ENCODE peak calls at places on chromosomes 3 and 15, in ten cellular contexts. One of them, this sample, is unnamed.

GRCh38 chr3:35932995-35933394 is 293.7 kb downstream of the ARPP21 start:
- DNase-seq in osteocyte: no peak
- DNase-seq in hepatocyte: no peak
- DNase-seq in body of pancreas: no peak
- DNase-seq in B cell: no peak
- DNase-seq in adrenal gland: peak; percentile 11
- DNase-seq in AG04450: peak; percentile 43
- DNase-seq in lower lobe of right lung: no peak
- DNase-seq in brain microvascular endothelial cell: peak; percentile 97
- DNase-seq in endodermal cell: no peak
- DNase-seq in this sample: no peak

GRCh38 chr15:32646304-32646703 is 4.8 kb downstream of the SCG5 start:
- DNase-seq in osteocyte: no peak
- DNase-seq in body of pancreas: no peak
- DNase-seq in AG04450: no peak
- DNase-seq in adrenal gland: no peak
- DNase-seq in B cell: no peak
- DNase-seq in brain microvascular endothelial cell: no peak
- DNase-seq in lower lobe of right lung: no peak
- DNase-seq in hepatocyte: no peak
- DNase-seq in endodermal cell: no peak
- DNase-seq in this sample: no peak

GRCh38 chr3:23301817-23302216 is 98.7 kb downstream of the UBE2E2 start:
- DNase-seq in B cell: no peak
- DNase-seq in hepatocyte: no peak
- DNase-seq in adrenal gland: no peak
- DNase-seq in osteocyte: no peak
- DNase-seq in endodermal cell: no peak
- DNase-seq in brain microvascular endothelial cell: no peak
- DNase-seq in lower lobe of right lung: no peak
- DNase-seq in AG04450: no peak
- DNase-seq in body of pancreas: no peak
- DNase-seq in this sample: no peak

GRCh38 chr3:172915911-172916514 is 165.5 kb downstream of the ECT2 start:
- DNase-seq in lower lobe of right lung: no peak
- DNase-seq in body of pancreas: no peak
- DNase-seq in AG04450: no peak
- DNase-seq in B cell: no peak
- DNase-seq in osteocyte: no peak
- DNase-seq in adrenal gland: no peak
- DNase-seq in brain microvascular endothelial cell: no peak
- DNase-seq in hepatocyte: no peak
- DNase-seq in endodermal cell: peak; percentile 47
- DNase-seq in this sample: no peak

GRCh38 chr3:100163787-100164186 is 49.5 kb upstream of the FILIP1L start:
- DNase-seq in endodermal cell: no peak
- DNase-seq in osteocyte: no peak
- DNase-seq in adrenal gland: no peak
- DNase-seq in lower lobe of right lung: no peak
- DNase-seq in hepatocyte: no peak
- DNase-seq in B cell: no peak
- DNase-seq in brain microvascular endothelial cell: no peak
- DNase-seq in AG04450: no peak
- DNase-seq in body of pancreas: no peak
- DNase-seq in this sample: no peak

GRCh38 chr3:51966486-51966885 is 768 bp downstream of the PCBP4 start:
- DNase-seq in AG04450: no peak
- DNase-seq in hepatocyte: no peak
- DNase-seq in endodermal cell: no peak
- DNase-seq in B cell: no peak
- DNase-seq in lower lobe of right lung: no peak
- DNase-seq in osteocyte: no peak
- DNase-seq in body of pancreas: no peak
- DNase-seq in brain microvascular endothelial cell: no peak
- DNase-seq in adrenal gland: no peak
- DNase-seq in this sample: no peak

GRCh38 chr15:58444658-58445332 is 13.0 kb downstream of the LIPC start:
- DNase-seq in AG04450: no peak
- DNase-seq in lower lobe of right lung: no peak
- DNase-seq in osteocyte: no peak
- DNase-seq in hepatocyte: peak; percentile 16
- DNase-seq in endodermal cell: no peak
- DNase-seq in adrenal gland: no peak
- DNase-seq in brain microvascular endothelial cell: no peak
- DNase-seq in B cell: no peak
- DNase-seq in body of pancreas: no peak
- DNase-seq in this sample: no peak

GRCh38 chr15:56797720-56798275 is 64.5 kb upstream of the ZNF280D start:
- DNase-seq in adrenal gland: no peak
- DNase-seq in lower lobe of right lung: no peak
- DNase-seq in brain microvascular endothelial cell: no peak
- DNase-seq in hepatocyte: no peak
- DNase-seq in AG04450: no peak
- DNase-seq in B cell: no peak
- DNase-seq in body of pancreas: no peak
- DNase-seq in osteocyte: no peak
- DNase-seq in endodermal cell: no peak
- DNase-seq in this sample: no peak

GRCh38 chr15:63236272-63236671 is 41.1 kb upstream of the APH1B start:
- DNase-seq in AG04450: peak; percentile 49
- DNase-seq in osteocyte: no peak
- DNase-seq in hepatocyte: no peak
- DNase-seq in lower lobe of right lung: no peak
- DNase-seq in endodermal cell: no peak
- DNase-seq in body of pancreas: no peak
- DNase-seq in adrenal gland: no peak
- DNase-seq in brain microvascular endothelial cell: peak; percentile 79
- DNase-seq in B cell: no peak
- DNase-seq in this sample: no peak

GRCh38 chr3:13172644-13173013 is 99.4 kb upstream of the IQSEC1 start:
- DNase-seq in body of pancreas: no peak
- DNase-seq in B cell: no peak
- DNase-seq in hepatocyte: no peak
- DNase-seq in lower lobe of right lung: no peak
- DNase-seq in endodermal cell: no peak
- DNase-seq in AG04450: no peak
- DNase-seq in brain microvascular endothelial cell: no peak
- DNase-seq in adrenal gland: no peak
- DNase-seq in osteocyte: no peak
- DNase-seq in this sample: no peak

GRCh38 chr3:47273564-47273963 is 9.0 kb downstream of the KIF9 start:
- DNase-seq in lower lobe of right lung: no peak
- DNase-seq in adrenal gland: no peak
- DNase-seq in endodermal cell: peak; percentile 58
- DNase-seq in AG04450: no peak
- DNase-seq in brain microvascular endothelial cell: no peak
- DNase-seq in B cell: no peak
- DNase-seq in hepatocyte: no peak
- DNase-seq in body of pancreas: no peak
- DNase-seq in osteocyte: no peak
- DNase-seq in this sample: no peak
- TF ChIP-seq CTCF in lower lobe of right lung: no peak
- TF ChIP-seq CTCF in adrenal gland: no peak
- TF ChIP-seq CTCF in endodermal cell: peak; percentile 55
- TF ChIP-seq CTCF in AG04450: no peak
- TF ChIP-seq CTCF in brain microvascular endothelial cell: peak; percentile 36
- TF ChIP-seq CTCF in B cell: no peak
- TF ChIP-seq CTCF in hepatocyte: no peak
- TF ChIP-seq CTCF in body of pancreas: no peak
- TF ChIP-seq CTCF in osteocyte: no peak
- TF ChIP-seq CTCF in this sample: no peak

DNA sequence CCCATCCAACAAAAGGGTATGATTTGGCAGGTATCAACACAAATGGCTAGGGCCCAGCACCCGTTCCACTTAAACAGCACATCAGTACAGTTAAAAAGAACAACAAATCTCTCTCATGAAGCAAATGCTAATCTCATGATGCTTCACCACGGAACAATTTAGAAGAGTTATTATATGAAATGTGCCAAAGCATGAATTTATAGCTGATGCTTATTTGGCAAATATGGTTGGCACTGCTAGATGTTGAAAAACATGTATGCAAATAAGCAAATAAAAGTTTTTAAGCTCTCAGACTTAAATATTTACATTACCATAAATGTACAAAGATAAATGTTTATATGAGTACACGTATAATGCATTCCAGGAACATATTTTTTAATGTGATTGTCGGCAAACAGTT is 2.3 kb downstream of the PEAK1 start:
- DNase-seq in endodermal cell: no peak
- DNase-seq in osteocyte: no peak
- DNase-seq in AG04450: no peak
- DNase-seq in lower lobe of right lung: no peak
- DNase-seq in B cell: no peak
- DNase-seq in body of pancreas: no peak
- DNase-seq in adrenal gland: no peak
- DNase-seq in brain microvascular endothelial cell: no peak
- DNase-seq in hepatocyte: no peak
- DNase-seq in this sample: no peak
- TF ChIP-seq CTCF in endodermal cell: no peak
- TF ChIP-seq CTCF in osteocyte: no peak
- TF ChIP-seq CTCF in AG04450: no peak
- TF ChIP-seq CTCF in lower lobe of right lung: no peak
- TF ChIP-seq CTCF in B cell: no peak
- TF ChIP-seq CTCF in body of pancreas: no peak
- TF ChIP-seq CTCF in adrenal gland: no peak
- TF ChIP-seq CTCF in brain microvascular endothelial cell: no peak
- TF ChIP-seq CTCF in hepatocyte: no peak
- TF ChIP-seq CTCF in this sample: no peak

GRCh38 chr3:171057075-171057474 is 30.6 kb upstream of the SLC2A2 start:
- DNase-seq in endodermal cell: no peak
- DNase-seq in body of pancreas: no peak
- DNase-seq in B cell: no peak
- DNase-seq in AG04450: no peak
- DNase-seq in adrenal gland: no peak
- DNase-seq in osteocyte: no peak
- DNase-seq in brain microvascular endothelial cell: no peak
- DNase-seq in hepatocyte: no peak
- DNase-seq in lower lobe of right lung: no peak
- DNase-seq in this sample: no peak
- TF ChIP-seq CTCF in endodermal cell: no peak
- TF ChIP-seq CTCF in body of pancreas: no peak
- TF ChIP-seq CTCF in B cell: no peak
- TF ChIP-seq CTCF in AG04450: no peak
- TF ChIP-seq CTCF in adrenal gland: no peak
- TF ChIP-seq CTCF in osteocyte: no peak
- TF ChIP-seq CTCF in brain microvascular endothelial cell: no peak
- TF ChIP-seq CTCF in hepatocyte: no peak
- TF ChIP-seq CTCF in lower lobe of right lung: no peak
- TF ChIP-seq CTCF in this sample: no peak

DNA sequence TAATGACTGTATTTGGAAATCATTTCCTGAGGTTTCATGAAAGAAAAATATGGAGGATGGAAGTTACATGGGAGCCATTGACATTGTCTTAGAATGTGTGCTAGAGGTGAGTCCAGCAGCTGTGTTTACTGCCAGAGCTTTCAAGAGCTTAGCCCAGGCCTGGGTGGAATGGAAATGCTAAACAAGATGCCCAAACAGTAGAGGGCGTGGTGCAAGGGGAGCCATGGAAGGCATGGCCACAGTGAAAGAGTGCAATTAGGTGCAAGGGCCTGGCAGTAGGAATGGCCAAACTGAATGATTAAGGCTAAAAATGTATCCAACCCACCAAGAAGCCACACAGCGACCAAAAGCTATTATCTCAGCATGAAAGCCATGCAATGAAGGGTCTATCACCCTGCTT is 257.7 kb upstream of the NR2F2 start:
- DNase-seq in adrenal gland: no peak
- DNase-seq in lower lobe of right lung: no peak
- DNase-seq in endodermal cell: no peak
- DNase-seq in hepatocyte: no peak
- DNase-seq in osteocyte: no peak
- DNase-seq in brain microvascular endothelial cell: no peak
- DNase-seq in B cell: no peak
- DNase-seq in AG04450: no peak
- DNase-seq in body of pancreas: no peak
- DNase-seq in this sample: no peak
- TF ChIP-seq CTCF in adrenal gland: no peak
- TF ChIP-seq CTCF in lower lobe of right lung: no peak
- TF ChIP-seq CTCF in endodermal cell: peak; percentile 35
- TF ChIP-seq CTCF in hepatocyte: no peak
- TF ChIP-seq CTCF in osteocyte: no peak
- TF ChIP-seq CTCF in brain microvascular endothelial cell: no peak
- TF ChIP-seq CTCF in B cell: no peak
- TF ChIP-seq CTCF in AG04450: no peak
- TF ChIP-seq CTCF in body of pancreas: no peak
- TF ChIP-seq CTCF in this sample: no peak

DNA sequence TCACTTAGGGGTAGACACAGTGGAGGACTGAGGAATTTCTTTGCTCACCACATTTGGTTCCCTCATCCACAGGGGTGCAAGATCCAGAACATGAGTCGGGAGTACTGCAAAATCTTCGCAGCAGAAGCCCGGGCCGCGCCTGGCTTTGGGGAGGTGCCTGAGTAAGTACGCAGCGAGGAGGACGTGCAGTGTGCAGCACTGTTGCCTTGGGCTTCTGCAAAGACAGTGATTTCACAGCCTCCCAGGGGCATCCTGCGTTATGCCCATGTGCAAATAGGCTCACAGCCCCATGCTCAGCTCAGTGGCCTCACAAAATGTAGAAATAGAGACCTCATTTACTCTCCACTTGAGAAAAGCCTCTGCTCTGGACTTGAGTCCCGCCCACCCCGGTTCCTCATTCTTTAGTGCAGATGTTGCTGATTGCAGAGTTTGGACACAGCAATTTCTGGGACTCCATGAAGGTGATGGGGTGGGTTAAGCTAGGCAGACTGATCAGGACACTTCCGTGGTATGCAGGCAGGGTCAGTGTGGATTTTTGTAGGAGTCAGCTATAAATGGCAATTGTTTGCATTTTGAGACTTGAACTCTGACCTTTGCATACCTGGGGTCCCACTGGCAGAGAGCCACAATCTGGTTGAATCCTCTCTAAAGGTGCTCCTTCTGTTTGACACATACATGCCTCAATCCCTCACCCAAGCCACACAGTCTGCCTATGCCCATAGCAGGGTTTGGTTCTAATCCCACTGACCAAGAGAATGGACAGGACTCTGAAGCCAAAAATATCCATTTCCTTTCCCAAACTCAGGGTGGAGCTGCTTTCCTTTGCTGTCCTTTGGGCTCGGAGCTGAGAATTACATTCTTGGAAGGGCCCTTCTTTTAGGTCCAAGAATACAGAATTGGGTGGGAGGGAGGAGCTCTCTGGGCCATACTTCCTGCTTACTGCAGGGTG is 20.7 kb upstream of the SLC28A1 start:
- DNase-seq in osteocyte: no peak
- DNase-seq in B cell: no peak
- DNase-seq in hepatocyte: no peak
- DNase-seq in adrenal gland: no peak
- DNase-seq in lower lobe of right lung: no peak
- DNase-seq in brain microvascular endothelial cell: no peak
- DNase-seq in body of pancreas: no peak
- DNase-seq in endodermal cell: no peak
- DNase-seq in AG04450: no peak
- DNase-seq in this sample: no peak
- TF ChIP-seq CTCF in osteocyte: peak; percentile 23
- TF ChIP-seq CTCF in B cell: no peak
- TF ChIP-seq CTCF in hepatocyte: no peak
- TF ChIP-seq CTCF in adrenal gland: peak; percentile 15
- TF ChIP-seq CTCF in lower lobe of right lung: no peak
- TF ChIP-seq CTCF in brain microvascular endothelial cell: no peak
- TF ChIP-seq CTCF in body of pancreas: no peak
- TF ChIP-seq CTCF in endodermal cell: no peak
- TF ChIP-seq CTCF in AG04450: peak; percentile 3
- TF ChIP-seq CTCF in this sample: no peak

This sample was measured in CD14-positive monocyte.